ENCODE peak calls at places on chromosome 16, in five cellular contexts. F is brain microvascular endothelial cell, N is stomach, O is cardiac muscle cell, S is WTC11. D is an unnamed sample.

GRCh38 chr16:51382940-51383339 is 231.9 kb upstream of the SALL1 start:
- DNase-seq in F (no peak), N (no peak), O (no peak), S (no peak), D (no peak)

GRCh38 chr16:53435066-53435688 is 906 bp downstream of the RBL2 start:
- DNase-seq in F (peak; percentile 83), N (peak; percentile 79), O (peak; percentile 90), S (no peak), D (no peak)

GRCh38 chr16:54040480-54040879 is 246.1 kb downstream of the IRX3 start:
- DNase-seq in F (no peak), N (no peak), O (no peak), S (no peak), D (no peak)

GRCh38 chr16:10122546-10122945 is 59.7 kb downstream of the GRIN2A start:
- DNase-seq in F (no peak), N (no peak), O (no peak), S (peak; percentile 20), D (no peak)

GRCh38 chr16:11278681-11279628 is 2.2 kb downstream of the PRM1 start:
- DNase-seq in F (no peak), N (no peak), O (no peak), S (no peak), D (no peak)

GRCh38 chr16:84194470-84195200 is 3.7 kb downstream of the ADAD2 start:
- DNase-seq in F (no peak), N (no peak), O (no peak), S (no peak), D (no peak)

GRCh38 chr16:2531371-2531695 is at the start of gene CEMP1:
- DNase-seq in F (no peak), N (no peak), O (no peak), S (no peak), D (no peak)

GRCh38 chr16:4333308-4333638 is 17.4 kb downstream of the GLIS2 start:
- DNase-seq in F (no peak), N (no peak), O (no peak), S (no peak), D (no peak)

GRCh38 chr16:1413684-1414531 is 596 bp downstream of the UNKL start:
- DNase-seq in F (peak; percentile 27), N (peak; percentile 54), O (peak; percentile 62), S (peak; percentile 85), D (no peak)

GRCh38 chr16:89958068-89958467 is 9.5 kb downstream of the DEF8 start:
- DNase-seq in F (peak; percentile 35), N (no peak), O (peak; percentile 18), S (peak; percentile 66), D (no peak)

GRCh38 chr16:2786061-2786825 is 1.1 kb downstream of the PRSS33 start:
- DNase-seq in F (no peak), N (no peak), O (no peak), S (no peak), D (no peak)

GRCh38 chr16:22189473-22190168 is 16.5 kb upstream of the EEF2K start:
- DNase-seq in F (no peak), N (peak; percentile 88), O (peak; percentile 56), S (no peak), D (no peak)

GRCh38 chr16:50683689-50684374 is 2.7 kb upstream of the SNX20 start:
- DNase-seq in F (no peak), N (peak; percentile 50), O (no peak), S (no peak), D (no peak)

GRCh38 chr16:10744370-10745030 is 858 bp downstream of the NUBP1 start:
- DNase-seq in F (no peak), N (no peak), O (no peak), S (no peak), D (no peak)

GRCh38 chr16:8753411-8754054 is 43.9 kb downstream of the TMEM186 start:
- DNase-seq in F (no peak), N (peak; percentile 38), O (no peak), S (no peak), D (no peak)

GRCh38 chr16:59719121-59719520 is 985.0 kb upstream of the GOT2 start:
- DNase-seq in F (no peak), N (no peak), O (no peak), S (no peak), D (no peak)

GRCh38 chr16:9521749-9522370 is 430.4 kb downstream of the HAPSTR1 start:
- DNase-seq in F (no peak), N (no peak), O (no peak), S (no peak), D (no peak)

GRCh38 chr16:77581706-77582105 is 140.6 kb upstream of the NUDT7 start:
- DNase-seq in F (no peak), N (no peak), O (no peak), S (no peak), D (no peak)

GRCh38 chr16:69520800-69521602 is 44.8 kb upstream of the NFAT5 start:
- DNase-seq in F (no peak), N (no peak), O (peak; percentile 30), S (no peak), D (no peak)

GRCh38 chr16:69057400-69058378 is 47.8 kb upstream of the HAS3 start:
- DNase-seq in F (peak; percentile 87), N (no peak), O (peak; percentile 86), S (no peak), D (no peak)

GRCh38 chr16:67431805-67432476 is 1.0 kb downstream of the HSD11B2 start:
- DNase-seq in F (no peak), N (no peak), O (no peak), S (peak; percentile 44), D (no peak)

GRCh38 chr16:52578007-52578828 is 31.3 kb upstream of the TOX3 start:
- DNase-seq in F (no peak), N (peak; percentile 50), O (no peak), S (no peak), D (no peak)

GRCh38 chr16:81645303-81645702 is 133.8 kb upstream of the PLCG2 start:
- DNase-seq in F (peak; percentile 97), N (no peak), O (peak; percentile 83), S (no peak), D (peak; percentile 91)

GRCh38 chr16:67177743-67178699 is 5.7 kb downstream of the MATCAP1 start:
- DNase-seq in F (no peak), N (peak; percentile 88), O (peak; percentile 70), S (peak; percentile 93), D (no peak)

GRCh38 chr16:46830417-46830901 is 521 bp downstream of the C16orf87 start:
- DNase-seq in F (no peak), N (peak; percentile 46), O (peak; percentile 26), S (peak; percentile 57), D (peak; percentile 87)

GRCh38 chr16:50381679-50382440 is 13.1 kb upstream of the BRD7 start:
- DNase-seq in F (no peak), N (no peak), O (no peak), S (peak; percentile 61), D (no peak)

GRCh38 chr16:49961087-49961486 is 63.9 kb upstream of the CNEP1R1 start:
- DNase-seq in F (no peak), N (no peak), O (peak; percentile 56), S (no peak), D (no peak)

GRCh38 chr16:66455970-66456369 is 28.9 kb downstream of the BEAN1 start:
- DNase-seq in F (no peak), N (no peak), O (no peak), S (no peak), D (no peak)

GRCh38 chr16:17371014-17371296 is 99.8 kb downstream of the XYLT1 start:
- DNase-seq in F (no peak), N (no peak), O (no peak), S (no peak), D (no peak)

GRCh38 chr16:3787924-3788661 is 70.8 kb upstream of the TRAP1 start:
- DNase-seq in F (no peak), N (no peak), O (no peak), S (no peak), D (no peak)

GRCh38 chr16:67024384-67024896 is 4.5 kb upstream of the CBFB start:
- DNase-seq in F (no peak), N (no peak), O (no peak), S (no peak), D (peak; percentile 34)

GRCh38 chr16:87474017-87474416 is 18.8 kb downstream of the ZCCHC14 start:
- DNase-seq in F (no peak), N (no peak), O (no peak), S (no peak), D (no peak)
- TF ChIP-seq CTCF in F (no peak), N (no peak), O (no peak), S (no peak), D (no peak)

DNA sequence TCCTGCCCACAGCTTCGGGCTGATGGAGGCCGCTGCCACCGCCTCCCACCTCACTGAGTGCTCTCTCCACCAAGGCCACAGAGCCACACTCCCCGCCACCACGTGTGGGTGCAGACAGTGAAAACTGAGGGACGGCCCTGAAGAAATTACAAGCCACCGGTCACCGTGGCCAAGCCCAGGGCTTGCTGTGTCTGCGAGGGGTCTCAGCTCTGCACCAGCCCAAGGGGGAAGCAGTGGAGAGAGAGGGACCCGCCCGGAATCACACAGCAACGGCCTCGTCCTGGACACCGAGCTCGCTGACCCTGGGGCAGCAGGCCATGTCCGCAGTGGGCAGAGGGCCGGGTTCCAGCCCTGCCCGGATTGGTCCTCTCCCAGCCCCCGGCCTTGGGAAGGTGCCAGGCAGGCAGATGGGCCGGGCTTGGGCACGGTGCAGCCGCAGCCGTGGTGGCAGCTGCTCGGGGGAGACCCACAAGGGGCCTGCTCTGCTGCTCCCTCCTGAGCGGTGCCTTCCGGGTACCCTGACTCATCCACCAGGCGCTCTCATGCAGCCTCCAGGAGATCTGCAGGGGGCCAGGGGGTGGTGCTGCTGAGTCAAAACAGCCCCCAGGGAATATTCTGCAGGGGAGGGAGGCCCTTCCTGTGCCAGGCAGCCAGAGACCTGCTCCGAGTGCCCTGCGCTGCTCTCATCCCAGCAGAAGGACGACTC is 52.0 kb downstream of the CBFA2T3 start:
- DNase-seq in F (peak; percentile 81), N (no peak), O (peak; percentile 89), S (peak; percentile 58), D (peak; percentile 94)
- TF ChIP-seq CTCF in F (peak; percentile 76), N (no peak), O (peak; percentile 57), S (no peak), D (peak; percentile 42)

DNA sequence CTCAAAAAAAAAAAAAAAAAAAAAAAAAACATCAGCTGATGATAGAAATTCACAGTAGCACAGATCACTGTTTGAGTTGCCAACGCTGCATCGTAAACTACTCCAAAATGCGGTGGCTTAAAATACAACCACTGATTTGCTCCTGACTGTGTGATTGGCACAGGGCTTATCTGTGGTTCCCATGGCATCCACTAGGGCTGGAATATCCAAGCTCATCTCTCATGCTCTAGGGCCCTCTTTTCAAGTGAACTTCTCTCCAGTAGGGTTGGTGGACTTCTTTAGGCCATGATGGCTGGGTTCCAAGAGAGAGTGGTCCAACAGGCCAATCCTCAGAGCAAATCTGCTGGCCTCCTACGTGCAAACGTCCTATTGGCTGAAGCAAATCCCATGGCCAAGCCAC is 15.9 kb upstream of the GPRC5B start:
- DNase-seq in F (no peak), N (no peak), O (no peak), S (no peak), D (no peak)
- TF ChIP-seq CTCF in F (peak; percentile 26), N (no peak), O (no peak), S (no peak), D (no peak)

GRCh38 chr16:87692756-87693155 is 73.0 kb downstream of the KLHDC4 start:
- DNase-seq in F (no peak), N (no peak), O (no peak), S (no peak), D (no peak)
- TF ChIP-seq CTCF in F (no peak), N (no peak), O (no peak), S (no peak), D (no peak)

GRCh38 chr16:180921-181667 is 835 bp downstream of the HBQ1 start:
- DNase-seq in F (peak; percentile 55), N (peak; percentile 84), O (peak; percentile 66), S (peak; percentile 93), D (peak; percentile 93)
- TF ChIP-seq CTCF in F (peak; percentile 83), N (peak; percentile 86), O (peak; percentile 90), S (peak; percentile 99), D (peak; percentile 98)

D was measured in osteocyte.